ENCODE peak calls at places on chromosomes 5 and 9, in four cellular contexts. G is SK-N-SH, O is IMR-90, Y is thyroid gland. F is an unnamed sample.

GRCh38 chr5:134114886-134115805 is 665 bp downstream of the TCF7 start:
- DNase-seq in Y (peak; percentile 51), O (no peak), G (peak; percentile 84), F (peak; percentile 77)

GRCh38 chr9:76090909-76091308 is 200.4 kb downstream of the PCSK5 start:
- DNase-seq in G (no peak), O (no peak), Y (no peak), F (no peak)

GRCh38 chr5:140113180-140113698 is 670 bp upstream of the PURA start:
- DNase-seq in O (no peak), G (peak; percentile 73), Y (peak; percentile 22), F (peak; percentile 44)

GRCh38 chr5:137613554-137614265 is 114.6 kb upstream of the SPOCK1 start:
- DNase-seq in Y (no peak), O (peak; percentile 23), G (no peak), F (no peak)

GRCh38 chr9:23582836-23583235 is 243.2 kb downstream of the ELAVL2 start:
- DNase-seq in Y (no peak), G (no peak), O (no peak), F (no peak)

GRCh38 chr5:104606258-104606829 is 1043.8 kb upstream of the NUDT12 start:
- DNase-seq in O (no peak), G (no peak), Y (no peak), F (no peak)

GRCh38 chr9:117957267-117957666 is 253.1 kb downstream of the TLR4 start:
- DNase-seq in G (no peak), Y (no peak), O (no peak), F (no peak)

GRCh38 chr9:113602126-113603119 is 138.9 kb downstream of the RGS3 start:
- DNase-seq in G (peak; percentile 57), O (peak; percentile 88), Y (peak; percentile 35), F (peak; percentile 81)

GRCh38 chr5:151155777-151156731 is 1.5 kb downstream of the ANXA6 start:
- DNase-seq in O (peak; percentile 68), G (peak; percentile 87), Y (peak; percentile 76), F (no peak)

GRCh38 chr9:73810585-73811215 is 659.0 kb downstream of the ANXA1 start:
- DNase-seq in O (no peak), Y (no peak), G (no peak), F (no peak)

GRCh38 chr9:6307551-6308096 is 20.6 kb upstream of the TPD52L3 start:
- DNase-seq in G (no peak), Y (no peak), O (no peak), F (no peak)

GRCh38 chr5:134803821-134804220 is 41.9 kb upstream of the C5orf24 start:
- DNase-seq in Y (no peak), G (no peak), O (no peak), F (no peak)

GRCh38 chr9:99126312-99126711 is 21.4 kb downstream of the TGFBR1 start:
- DNase-seq in O (peak; percentile 46), G (no peak), Y (no peak), F (no peak)

GRCh38 chr5:54519083-54519541 is 1.6 kb downstream of the SNX18 start:
- DNase-seq in Y (no peak), G (no peak), O (no peak), F (no peak)

GRCh38 chr5:32713396-32714381 is 2.6 kb downstream of the NPR3 start:
- DNase-seq in G (peak; percentile 26), Y (peak; percentile 63), O (peak; percentile 57), F (no peak)

GRCh38 chr9:105444130-105444529 is 3.7 kb upstream of the FSD1L start:
- DNase-seq in Y (no peak), O (peak; percentile 76), G (no peak), F (no peak)

GRCh38 chr9:107983191-107983603 is 493.6 kb upstream of the KLF4 start:
- DNase-seq in Y (no peak), O (peak; percentile 56), G (no peak), F (no peak)
- H3K4me1 ChIP-seq in Y (no peaks in the 10 kb centered on the region), O (peaks cover 5% of the 10 kb centered on the region), G (no peaks in the 10 kb centered on the region), F (no peaks in the 10 kb centered on the region)

GRCh38 chr5:150144211-150144801 is 11.3 kb downstream of the PDGFRB start:
- DNase-seq in O (peak; percentile 86), G (peak; percentile 80), Y (no peak), F (no peak)

GRCh38 chr5:150146862-150147579 is 8.6 kb downstream of the PDGFRB start:
- DNase-seq in O (no peak), Y (no peak), G (peak; percentile 70), F (no peak)

GRCh38 chr5:150144876-150145275 is 10.8 kb downstream of the PDGFRB start:
- DNase-seq in Y (no peak), G (no peak), O (peak; percentile 21), F (no peak)

GRCh38 chr5:150147580-150148407 is 7.9 kb downstream of the PDGFRB start:
- DNase-seq in O (no peak), G (no peak), Y (no peak), F (no peak)

DNA sequence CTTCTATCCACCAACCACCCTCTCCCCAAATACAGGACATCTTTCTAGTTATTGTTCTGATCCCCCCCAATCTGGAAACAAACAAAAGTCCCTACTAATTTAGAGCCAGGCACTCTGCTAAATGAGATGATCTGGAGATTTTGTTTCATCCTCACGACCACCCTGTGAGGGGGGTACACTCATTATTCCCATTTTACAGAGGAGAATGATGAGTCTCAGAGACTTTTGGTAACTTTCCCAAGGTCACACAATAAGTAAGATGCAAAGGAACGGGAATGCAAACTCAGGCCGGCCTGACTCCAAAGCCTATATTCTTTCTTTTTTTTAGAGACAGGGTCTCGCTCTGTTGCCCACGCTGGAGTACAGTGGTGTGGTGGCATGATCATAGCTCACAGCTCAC is 9.4 kb downstream of the PDGFRB start:
- DNase-seq in Y (no peak), O (no peak), G (no peak), F (no peak)
- H3K4me1 ChIP-seq in Y (no peaks in the 10 kb centered on the region), O (peaks cover 56% of the 10 kb centered on the region), G (peaks cover 42% of the 10 kb centered on the region), F (peaks cover 52% of the 10 kb centered on the region)

GRCh38 chr9:130030821-130031481 is 12.0 kb downstream of the FNBP1 start:
- DNase-seq in Y (no peak), O (no peak), G (no peak), F (no peak)

GRCh38 chr9:130027533-130028370 is 15.2 kb downstream of the FNBP1 start:
- DNase-seq in G (no peak), Y (no peak), O (no peak), F (no peak)

GRCh38 chr9:130029223-130029583 is 13.8 kb downstream of the FNBP1 start:
- DNase-seq in Y (no peak), O (no peak), G (no peak), F (no peak)

GRCh38 chr9:130028493-130029222 is 14.3 kb downstream of the FNBP1 start:
- DNase-seq in G (no peak), O (no peak), Y (no peak), F (peak; percentile 41)

GRCh38 chr9:130029591-130029990 is 13.4 kb downstream of the FNBP1 start:
- DNase-seq in G (no peak), O (no peak), Y (no peak), F (no peak)
- H3K4me1 ChIP-seq in G (peaks cover 19% of the 10 kb centered on the region), O (no peaks in the 10 kb centered on the region), Y (peaks cover 56% of the 10 kb centered on the region), F (peaks cover 17% of the 10 kb centered on the region)

GRCh38 chr5:102800427-102800826 is 45.3 kb downstream of the PAM start:
- DNase-seq in Y (no peak), O (no peak), G (no peak), F (no peak)
- H3K4me1 ChIP-seq in Y (peaks cover 7% of the 10 kb centered on the region), O (no peaks in the 10 kb centered on the region), G (peaks cover 18% of the 10 kb centered on the region), F (peaks cover 16% of the 10 kb centered on the region)

GRCh38 chr5:1338196-1338490 is 6.8 kb downstream of the CLPTM1L start:
- DNase-seq in O (no peak), G (no peak), Y (no peak), F (no peak)
- H3K4me1 ChIP-seq in O (no peaks in the 10 kb centered on the region), G (no peaks in the 10 kb centered on the region), Y (peaks cover 7% of the 10 kb centered on the region), F (no peaks in the 10 kb centered on the region)

DNA sequence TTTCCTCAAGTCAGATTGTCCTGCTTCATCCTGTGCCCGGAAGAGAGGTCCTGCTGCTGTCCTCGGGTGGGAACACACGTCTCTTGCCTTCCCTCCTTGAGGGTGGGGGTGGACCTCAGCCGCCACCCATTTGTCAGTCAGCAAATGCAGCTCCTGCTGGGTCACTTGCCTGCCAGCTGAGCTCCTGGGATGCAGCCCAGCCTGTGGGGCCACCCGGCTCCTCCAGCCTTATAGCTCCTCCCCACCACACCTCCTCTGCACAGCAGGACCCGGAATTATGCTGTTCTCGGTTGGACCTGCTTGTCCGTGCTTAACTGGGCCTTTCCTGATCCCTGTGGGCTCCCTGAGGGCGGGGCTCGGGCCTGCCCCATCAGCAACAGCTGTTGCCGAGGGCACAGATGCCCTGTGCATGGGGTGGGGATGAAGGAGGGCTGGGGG is 52.7 kb downstream of the RXRA start:
- DNase-seq in Y (no peak), G (peak; percentile 58), O (peak; percentile 44), F (no peak)
- H3K4me1 ChIP-seq in Y (peaks cover 78% of the 10 kb centered on the region), G (peaks cover 9% of the 10 kb centered on the region), O (peaks cover 33% of the 10 kb centered on the region), F (peaks cover 5% of the 10 kb centered on the region)